ENCODE peak calls at places on chromosomes 16 and 17, in seven cellular contexts. One of them, this sample, is unnamed.
A peak's percentile ranks its signal among the peaks of the same experiment; 100 is the strongest.

GRCh38 chr16:14486520-14487303 is 143.3 kb downstream of the PARN start:
- DNase-seq in NCI-H2029: peak; percentile 66
- DNase-seq in renal cortical epithelial cell: peak; percentile 98
- DNase-seq in mesenchymal stem cell: peak; percentile 92
- DNase-seq in D341Med: peak; percentile 73
- DNase-seq in non-pigmented ciliary epithelial cell: peak; percentile 81
- DNase-seq in NCI-H446: peak; percentile 89
- DNase-seq in this sample: peak; percentile 83

GRCh38 chr16:89586853-89587252 is 11.3 kb downstream of the CPNE7 start:
- DNase-seq in non-pigmented ciliary epithelial cell: no peak
- DNase-seq in NCI-H446: peak; percentile 12
- DNase-seq in renal cortical epithelial cell: no peak
- DNase-seq in D341Med: no peak
- DNase-seq in mesenchymal stem cell: no peak
- DNase-seq in NCI-H2029: peak; percentile 58
- DNase-seq in this sample: peak; percentile 58

GRCh38 chr17:41060052-41060604 is at the start of gene KRTAP2-3:
- DNase-seq in non-pigmented ciliary epithelial cell: peak; percentile 92
- DNase-seq in NCI-H446: no peak
- DNase-seq in NCI-H2029: no peak
- DNase-seq in D341Med: no peak
- DNase-seq in renal cortical epithelial cell: peak; percentile 99
- DNase-seq in mesenchymal stem cell: peak; percentile 82
- DNase-seq in this sample: no peak

GRCh38 chr16:68197250-68197649 is 38.7 kb downstream of the ESRP2 start:
- DNase-seq in NCI-H446: no peak
- DNase-seq in D341Med: no peak
- DNase-seq in renal cortical epithelial cell: peak; percentile 83
- DNase-seq in mesenchymal stem cell: peak; percentile 20
- DNase-seq in non-pigmented ciliary epithelial cell: no peak
- DNase-seq in NCI-H2029: no peak
- DNase-seq in this sample: no peak

GRCh38 chr17:27654654-27655524 is 23.9 kb downstream of the LGALS9 start:
- DNase-seq in non-pigmented ciliary epithelial cell: no peak
- DNase-seq in NCI-H2029: peak; percentile 42
- DNase-seq in mesenchymal stem cell: peak; percentile 66
- DNase-seq in renal cortical epithelial cell: peak; percentile 34
- DNase-seq in NCI-H446: peak; percentile 45
- DNase-seq in D341Med: peak; percentile 96
- DNase-seq in this sample: peak; percentile 98

GRCh38 chr16:86525696-86526095 is 15.4 kb downstream of the FOXF1 start:
- DNase-seq in renal cortical epithelial cell: no peak
- DNase-seq in mesenchymal stem cell: no peak
- DNase-seq in NCI-H446: no peak
- DNase-seq in NCI-H2029: no peak
- DNase-seq in D341Med: no peak
- DNase-seq in non-pigmented ciliary epithelial cell: no peak
- DNase-seq in this sample: no peak

GRCh38 chr16:83967838-83968482 is at the start of gene NECAB2:
- DNase-seq in mesenchymal stem cell: peak; percentile 15
- DNase-seq in D341Med: peak; percentile 93
- DNase-seq in renal cortical epithelial cell: no peak
- DNase-seq in NCI-H446: peak; percentile 3
- DNase-seq in non-pigmented ciliary epithelial cell: no peak
- DNase-seq in NCI-H2029: no peak
- DNase-seq in this sample: peak; percentile 60

GRCh38 chr17:80774146-80774545 is 217.5 kb upstream of the CHMP6 start:
- DNase-seq in non-pigmented ciliary epithelial cell: no peak
- DNase-seq in NCI-H2029: peak; percentile 42
- DNase-seq in renal cortical epithelial cell: no peak
- DNase-seq in NCI-H446: no peak
- DNase-seq in D341Med: no peak
- DNase-seq in mesenchymal stem cell: no peak
- DNase-seq in this sample: peak; percentile 47

GRCh38 chr16:2088192-2088631 is 40.4 kb downstream of the TSC2 start:
- DNase-seq in NCI-H446: no peak
- DNase-seq in D341Med: no peak
- DNase-seq in non-pigmented ciliary epithelial cell: no peak
- DNase-seq in renal cortical epithelial cell: no peak
- DNase-seq in NCI-H2029: no peak
- DNase-seq in mesenchymal stem cell: no peak
- DNase-seq in this sample: no peak

GRCh38 chr17:44266402-44267164 is 1.4 kb downstream of the SLC4A1 start:
- DNase-seq in NCI-H446: no peak
- DNase-seq in non-pigmented ciliary epithelial cell: no peak
- DNase-seq in D341Med: no peak
- DNase-seq in renal cortical epithelial cell: no peak
- DNase-seq in mesenchymal stem cell: no peak
- DNase-seq in NCI-H2029: no peak
- DNase-seq in this sample: no peak

GRCh38 chr16:70161350-70161749 is 12.2 kb upstream of the CLEC18C start:
- DNase-seq in NCI-H446: no peak
- DNase-seq in non-pigmented ciliary epithelial cell: no peak
- DNase-seq in mesenchymal stem cell: no peak
- DNase-seq in renal cortical epithelial cell: no peak
- DNase-seq in D341Med: no peak
- DNase-seq in NCI-H2029: no peak
- DNase-seq in this sample: no peak

GRCh38 chr17:17580662-17581470 is 10.6 kb downstream of the PEMT start:
- DNase-seq in D341Med: no peak
- DNase-seq in non-pigmented ciliary epithelial cell: no peak
- DNase-seq in NCI-H2029: no peak
- DNase-seq in renal cortical epithelial cell: peak; percentile 44
- DNase-seq in mesenchymal stem cell: peak; percentile 13
- DNase-seq in NCI-H446: no peak
- DNase-seq in this sample: no peak

GRCh38 chr17:57902800-57903759 is 52.1 kb downstream of the CUEDC1 start:
- DNase-seq in mesenchymal stem cell: peak; percentile 85
- DNase-seq in NCI-H446: no peak
- DNase-seq in renal cortical epithelial cell: peak; percentile 100
- DNase-seq in D341Med: no peak
- DNase-seq in non-pigmented ciliary epithelial cell: no peak
- DNase-seq in NCI-H2029: peak; percentile 92
- DNase-seq in this sample: peak; percentile 98

GRCh38 chr16:48081656-48082055 is 74.1 kb downstream of the ABCC12 start:
- DNase-seq in non-pigmented ciliary epithelial cell: peak; percentile 67
- DNase-seq in D341Med: no peak
- DNase-seq in renal cortical epithelial cell: peak; percentile 68
- DNase-seq in NCI-H446: no peak
- DNase-seq in NCI-H2029: peak; percentile 6
- DNase-seq in mesenchymal stem cell: peak; percentile 66
- DNase-seq in this sample: no peak

GRCh38 chr17:38572665-38573365 is 32.9 kb downstream of the SRCIN1 start:
- DNase-seq in NCI-H446: no peak
- DNase-seq in D341Med: peak; percentile 90
- DNase-seq in NCI-H2029: peak; percentile 50
- DNase-seq in non-pigmented ciliary epithelial cell: no peak
- DNase-seq in renal cortical epithelial cell: no peak
- DNase-seq in mesenchymal stem cell: no peak
- DNase-seq in this sample: peak; percentile 79

GRCh38 chr16:86901483-86901882 is 323.1 kb downstream of the FOXL1 start:
- DNase-seq in NCI-H2029: no peak
- DNase-seq in mesenchymal stem cell: peak; percentile 40
- DNase-seq in renal cortical epithelial cell: peak; percentile 39
- DNase-seq in non-pigmented ciliary epithelial cell: peak; percentile 34
- DNase-seq in NCI-H446: no peak
- DNase-seq in D341Med: no peak
- DNase-seq in this sample: no peak

GRCh38 chr16:67672739-67673662 is 6.4 kb downstream of the C16orf86 start:
- DNase-seq in renal cortical epithelial cell: peak; percentile 69
- DNase-seq in NCI-H2029: no peak
- DNase-seq in non-pigmented ciliary epithelial cell: no peak
- DNase-seq in mesenchymal stem cell: peak; percentile 76
- DNase-seq in NCI-H446: peak; percentile 48
- DNase-seq in D341Med: peak; percentile 81
- DNase-seq in this sample: peak; percentile 72

GRCh38 chr17:17712268-17712924 is 31.1 kb downstream of the RAI1 start:
- DNase-seq in non-pigmented ciliary epithelial cell: peak; percentile 61
- DNase-seq in mesenchymal stem cell: peak; percentile 100
- DNase-seq in renal cortical epithelial cell: peak; percentile 96
- DNase-seq in NCI-H2029: no peak
- DNase-seq in D341Med: no peak
- DNase-seq in NCI-H446: no peak
- DNase-seq in this sample: peak; percentile 5

GRCh38 chr17:65538679-65539529 is 22.5 kb downstream of the AXIN2 start:
- DNase-seq in NCI-H2029: no peak
- DNase-seq in D341Med: no peak
- DNase-seq in renal cortical epithelial cell: no peak
- DNase-seq in mesenchymal stem cell: no peak
- DNase-seq in non-pigmented ciliary epithelial cell: no peak
- DNase-seq in NCI-H446: peak; percentile 19
- DNase-seq in this sample: no peak

GRCh38 chr17:15257316-15257925 is 7.7 kb downstream of the PMP22 start:
- DNase-seq in NCI-H446: peak; percentile 75
- DNase-seq in NCI-H2029: peak; percentile 41
- DNase-seq in non-pigmented ciliary epithelial cell: no peak
- DNase-seq in renal cortical epithelial cell: peak; percentile 38
- DNase-seq in mesenchymal stem cell: peak; percentile 76
- DNase-seq in D341Med: peak; percentile 43
- DNase-seq in this sample: peak; percentile 52

GRCh38 chr16:25966172-25967097 is 274.7 kb downstream of the HS3ST4 start:
- DNase-seq in mesenchymal stem cell: no peak
- DNase-seq in NCI-H446: no peak
- DNase-seq in NCI-H2029: no peak
- DNase-seq in D341Med: no peak
- DNase-seq in renal cortical epithelial cell: no peak
- DNase-seq in non-pigmented ciliary epithelial cell: no peak
- DNase-seq in this sample: no peak

GRCh38 chr17:20930065-20930760 is 112.6 kb downstream of the USP22 start:
- DNase-seq in NCI-H2029: no peak
- DNase-seq in renal cortical epithelial cell: no peak
- DNase-seq in mesenchymal stem cell: no peak
- DNase-seq in non-pigmented ciliary epithelial cell: no peak
- DNase-seq in NCI-H446: peak; percentile 65
- DNase-seq in D341Med: no peak
- DNase-seq in this sample: no peak

GRCh38 chr16:3182608-3183444 is 5.2 kb upstream of the OR1F1 start:
- DNase-seq in NCI-H2029: no peak
- DNase-seq in non-pigmented ciliary epithelial cell: no peak
- DNase-seq in D341Med: peak; percentile 71
- DNase-seq in NCI-H446: peak; percentile 72
- DNase-seq in mesenchymal stem cell: peak; percentile 65
- DNase-seq in renal cortical epithelial cell: no peak
- DNase-seq in this sample: peak; percentile 77

GRCh38 chr17:70091005-70091568 is 16.1 kb downstream of the KCNJ16 start:
- DNase-seq in D341Med: no peak
- DNase-seq in renal cortical epithelial cell: no peak
- DNase-seq in non-pigmented ciliary epithelial cell: no peak
- DNase-seq in NCI-H446: no peak
- DNase-seq in mesenchymal stem cell: no peak
- DNase-seq in NCI-H2029: no peak
- DNase-seq in this sample: no peak

GRCh38 chr17:56142781-56143180 is 10.5 kb upstream of the ANKFN1 start:
- DNase-seq in D341Med: no peak
- DNase-seq in mesenchymal stem cell: no peak
- DNase-seq in renal cortical epithelial cell: no peak
- DNase-seq in NCI-H446: no peak
- DNase-seq in NCI-H2029: no peak
- DNase-seq in non-pigmented ciliary epithelial cell: no peak
- DNase-seq in this sample: no peak

GRCh38 chr16:86604436-86605220 is 26.3 kb downstream of the FOXL1 start:
- DNase-seq in NCI-H2029: no peak
- DNase-seq in D341Med: no peak
- DNase-seq in non-pigmented ciliary epithelial cell: no peak
- DNase-seq in renal cortical epithelial cell: no peak
- DNase-seq in NCI-H446: no peak
- DNase-seq in mesenchymal stem cell: no peak
- DNase-seq in this sample: no peak

GRCh38 chr16:49602201-49603041 is 228.8 kb downstream of the C16orf78 start:
- DNase-seq in mesenchymal stem cell: no peak
- DNase-seq in NCI-H2029: no peak
- DNase-seq in D341Med: no peak
- DNase-seq in NCI-H446: no peak
- DNase-seq in renal cortical epithelial cell: peak; percentile 78
- DNase-seq in non-pigmented ciliary epithelial cell: no peak
- DNase-seq in this sample: no peak

GRCh38 chr17:20063665-20064648 is 54.8 kb downstream of the SPECC1 start:
- DNase-seq in renal cortical epithelial cell: peak; percentile 87
- DNase-seq in NCI-H2029: no peak
- DNase-seq in NCI-H446: peak; percentile 96
- DNase-seq in non-pigmented ciliary epithelial cell: no peak
- DNase-seq in D341Med: no peak
- DNase-seq in mesenchymal stem cell: peak; percentile 53
- DNase-seq in this sample: no peak

GRCh38 chr17:330993-331701 is 21.5 kb downstream of the RPH3AL start:
- DNase-seq in mesenchymal stem cell: no peak
- DNase-seq in renal cortical epithelial cell: no peak
- DNase-seq in non-pigmented ciliary epithelial cell: no peak
- DNase-seq in NCI-H446: no peak
- DNase-seq in NCI-H2029: no peak
- DNase-seq in D341Med: no peak
- DNase-seq in this sample: no peak

GRCh38 chr16:67933805-67934204 is 2.1 kb upstream of the CTRL start:
- DNase-seq in NCI-H446: no peak
- DNase-seq in NCI-H2029: no peak
- DNase-seq in mesenchymal stem cell: no peak
- DNase-seq in D341Med: no peak
- DNase-seq in non-pigmented ciliary epithelial cell: no peak
- DNase-seq in renal cortical epithelial cell: no peak
- DNase-seq in this sample: peak; percentile 16

GRCh38 chr16:3695610-3696369 is 21.5 kb downstream of the TRAP1 start:
- DNase-seq in NCI-H2029: no peak
- DNase-seq in D341Med: no peak
- DNase-seq in NCI-H446: no peak
- DNase-seq in non-pigmented ciliary epithelial cell: no peak
- DNase-seq in renal cortical epithelial cell: peak; percentile 65
- DNase-seq in mesenchymal stem cell: no peak
- DNase-seq in this sample: peak; percentile 81

GRCh38 chr16:85662036-85662812 is 26.5 kb downstream of the GINS2 start:
- DNase-seq in renal cortical epithelial cell: no peak
- DNase-seq in mesenchymal stem cell: no peak
- DNase-seq in NCI-H2029: no peak
- DNase-seq in NCI-H446: no peak
- DNase-seq in non-pigmented ciliary epithelial cell: no peak
- DNase-seq in D341Med: no peak
- DNase-seq in this sample: no peak

GRCh38 chr16:55250641-55251550 is 73.1 kb upstream of the IRX6 start:
- DNase-seq in mesenchymal stem cell: no peak
- DNase-seq in NCI-H446: no peak
- DNase-seq in non-pigmented ciliary epithelial cell: no peak
- DNase-seq in D341Med: no peak
- DNase-seq in renal cortical epithelial cell: no peak
- DNase-seq in NCI-H2029: no peak
- DNase-seq in this sample: no peak

GRCh38 chr17:2784864-2785263 is 11.4 kb upstream of the RAP1GAP2 start:
- DNase-seq in mesenchymal stem cell: no peak
- DNase-seq in NCI-H2029: no peak
- DNase-seq in non-pigmented ciliary epithelial cell: no peak
- DNase-seq in D341Med: no peak
- DNase-seq in renal cortical epithelial cell: no peak
- DNase-seq in NCI-H446: no peak
- DNase-seq in this sample: no peak

GRCh38 chr16:19809121-19809635 is 75.5 kb downstream of the GPRC5B start:
- DNase-seq in mesenchymal stem cell: peak; percentile 24
- DNase-seq in NCI-H2029: no peak
- DNase-seq in non-pigmented ciliary epithelial cell: no peak
- DNase-seq in D341Med: no peak
- DNase-seq in NCI-H446: no peak
- DNase-seq in renal cortical epithelial cell: peak; percentile 82
- DNase-seq in this sample: no peak

GRCh38 chr16:14356064-14356463 is 274.0 kb downstream of the PARN start:
- DNase-seq in mesenchymal stem cell: no peak
- DNase-seq in NCI-H446: no peak
- DNase-seq in non-pigmented ciliary epithelial cell: no peak
- DNase-seq in NCI-H2029: no peak
- DNase-seq in renal cortical epithelial cell: no peak
- DNase-seq in D341Med: no peak
- DNase-seq in this sample: no peak

GRCh38 chr17:21370430-21370829 is 5.7 kb upstream of the KCNJ12 start:
- DNase-seq in NCI-H446: no peak
- DNase-seq in renal cortical epithelial cell: no peak
- DNase-seq in non-pigmented ciliary epithelial cell: no peak
- DNase-seq in mesenchymal stem cell: peak; percentile 33
- DNase-seq in NCI-H2029: no peak
- DNase-seq in D341Med: no peak
- DNase-seq in this sample: no peak

GRCh38 chr17:76074390-76075363 is at the start of gene GALR2:
- DNase-seq in D341Med: peak; percentile 65
- DNase-seq in renal cortical epithelial cell: no peak
- DNase-seq in mesenchymal stem cell: no peak
- DNase-seq in NCI-H446: no peak
- DNase-seq in NCI-H2029: no peak
- DNase-seq in non-pigmented ciliary epithelial cell: no peak
- DNase-seq in this sample: peak; percentile 53